ENCODE peak calls at places on chromosomes 13 and 19, in eight cellular contexts. P is NCI-H1092 treated with DMSO at 0.1 percent for 48 hours; K is stimulated activated CD4-positive, alpha-beta T cell treated with anti-CD3 and anti-CD28 coated beads, Interleukin-15, amount 100 ng/mL, for 1 hour; N is anterior cingulate cortex; H is posterior vena cava; O is astrocyte of the spinal cord; J is ovary; T is RWPE1. Q is an unnamed sample.

GRCh38 chr19:6372594-6373095 is at the start of gene ALKBH7:
- DNase-seq in P (peak), K (peak), N (peak), H (peak), O (peak), J (peak), T (peak), Q (peak)

GRCh38 chr13:49219647-49220034 is 497 bp upstream of the MLNR start:
- DNase-seq in P (no peak), K (no peak), N (no peak), H (no peak), O (peak), J (no peak), T (peak), Q (no peak)

GRCh38 chr13:25902946-25903345 is 148.9 kb downstream of the SHISA2 start:
- DNase-seq in P (no peak), K (no peak), N (no peak), H (no peak), O (no peak), J (no peak), T (no peak), Q (no peak)

GRCh38 chr19:28727133-28727834 is 485.7 kb downstream of the UQCRFS1 start:
- DNase-seq in P (no peak), K (no peak), N (no peak), H (no peak), O (no peak), J (peak), T (peak), Q (no peak)

GRCh38 chr19:2081873-2082810 is 14.0 kb downstream of the MOB3A start:
- DNase-seq in P (no peak), K (no peak), N (no peak), H (peak), O (no peak), J (no peak), T (no peak), Q (no peak)

GRCh38 chr19:53868892-53869804 is 1.5 kb downstream of the MYADM start:
- DNase-seq in P (peak), K (peak), N (peak), H (peak), O (peak), J (peak), T (peak), Q (peak)

GRCh38 chr13:43544011-43544410 is 242.8 kb downstream of the ENOX1 start:
- DNase-seq in P (no peak), K (no peak), N (no peak), H (no peak), O (peak), J (no peak), T (peak), Q (no peak)

GRCh38 chr19:42132851-42133528 is 744 bp upstream of the POU2F2 start:
- DNase-seq in P (peak), K (peak), N (peak), H (peak), O (peak), J (peak), T (peak), Q (peak)

GRCh38 chr13:20851844-20852402 is 50.6 kb downstream of the XPO4 start:
- DNase-seq in P (no peak), K (no peak), N (no peak), H (no peak), O (no peak), J (no peak), T (no peak), Q (no peak)

GRCh38 chr13:113979791-113980471 is 6.1 kb upstream of the C13orf46 start:
- DNase-seq in P (no peak), K (no peak), N (no peak), H (peak), O (no peak), J (no peak), T (no peak), Q (no peak)

GRCh38 chr19:41339936-41340335 is 13.8 kb downstream of the TGFB1 start:
- DNase-seq in P (no peak), K (no peak), N (no peak), H (no peak), O (no peak), J (no peak), T (peak), Q (no peak)

GRCh38 chr19:5828661-5829566 is 10.6 kb downstream of the FUT6 start:
- DNase-seq in P (peak), K (peak), N (no peak), H (no peak), O (no peak), J (no peak), T (no peak), Q (no peak)

GRCh38 chr13:29456419-29456818 is 139.1 kb downstream of the SLC7A1 start:
- DNase-seq in P (no peak), K (no peak), N (no peak), H (no peak), O (no peak), J (no peak), T (no peak), Q (no peak)

GRCh38 chr19:19591133-19591825 is 27.2 kb downstream of the PBX4 start:
- DNase-seq in P (no peak), K (peak), N (no peak), H (no peak), O (peak), J (no peak), T (peak), Q (peak)

Q was measured in RKO.